ENCODE peak calls at places on chromosomes 7 and 10, in eight cellular contexts. C is fibroblast of the aortic adventitia, Y is cardiac muscle cell, Q is T-helper 1 cell, B is epithelial cell of prostate, W is neural progenitor cell, A is lower lobe of right lung, H is astrocyte of the spinal cord. O is an unnamed sample.

GRCh38 chr10:113788604-113789083 is 37.2 kb downstream of the PLEKHS1 start:
- DNase-seq in C (peak), Y (no peak), Q (no peak), B (peak), W (no peak), A (no peak), H (peak), O (no peak)

GRCh38 chr7:90709501-90710465 is 113.7 kb downstream of the CDK14 start:
- DNase-seq in C (peak), Y (no peak), Q (no peak), B (no peak), W (no peak), A (no peak), H (peak), O (no peak)

GRCh38 chr7:92325850-92326249 is 80.1 kb downstream of the ANKIB1 start:
- DNase-seq in C (peak), Y (peak), Q (no peak), B (no peak), W (no peak), A (no peak), H (no peak), O (no peak)

GRCh38 chr7:101677421-101678137 is 48.5 kb upstream of the MYL10 start:
- DNase-seq in C (no peak), Y (no peak), Q (no peak), B (no peak), W (no peak), A (no peak), H (peak), O (no peak)

GRCh38 chr7:131042269-131043160 is 285.2 kb upstream of the MKLN1 start:
- DNase-seq in C (peak), Y (no peak), Q (peak), B (no peak), W (peak), A (no peak), H (no peak), O (peak)

GRCh38 chr7:138440460-138440859 is 19.6 kb upstream of the TRIM24 start:
- DNase-seq in C (no peak), Y (no peak), Q (no peak), B (no peak), W (no peak), A (no peak), H (no peak), O (no peak)

GRCh38 chr10:34960983-34961382 is 129.2 kb downstream of the CUL2 start:
- DNase-seq in C (peak), Y (peak), Q (no peak), B (no peak), W (no peak), A (no peak), H (peak), O (no peak)

GRCh38 chr7:86664486-86664885 is 20.8 kb downstream of the GRM3 start:
- DNase-seq in C (no peak), Y (no peak), Q (no peak), B (no peak), W (no peak), A (no peak), H (no peak), O (no peak)

GRCh38 chr10:72331575-72332422 is 22.9 kb downstream of the DNAJB12 start:
- DNase-seq in C (peak), Y (peak), Q (peak), B (peak), W (peak), A (peak), H (peak), O (peak)

GRCh38 chr10:49151025-49151445 is 17.2 kb upstream of the FAM170B start:
- DNase-seq in C (no peak), Y (no peak), Q (no peak), B (no peak), W (no peak), A (no peak), H (no peak), O (no peak)

GRCh38 chr7:148104924-148105323 is 485.6 kb upstream of the C7orf33 start:
- DNase-seq in C (no peak), Y (no peak), Q (no peak), B (no peak), W (no peak), A (no peak), H (no peak), O (no peak)

GRCh38 chr7:157431951-157432540 is 95.2 kb downstream of the DNAJB6 start:
- DNase-seq in C (no peak), Y (no peak), Q (no peak), B (no peak), W (no peak), A (peak), H (no peak), O (no peak)

GRCh38 chr7:55043691-55044090 is 24.9 kb downstream of the EGFR start:
- DNase-seq in C (no peak), Y (no peak), Q (no peak), B (no peak), W (no peak), A (no peak), H (no peak), O (no peak)

GRCh38 chr7:8357536-8357935 is 75.9 kb upstream of the NXPH1 start:
- DNase-seq in C (no peak), Y (no peak), Q (no peak), B (no peak), W (no peak), A (no peak), H (no peak), O (no peak)

GRCh38 chr10:132263866-132264265 is 43.9 kb downstream of the STK32C start:
- DNase-seq in C (no peak), Y (no peak), Q (no peak), B (no peak), W (no peak), A (no peak), H (no peak), O (no peak)

GRCh38 chr10:58258977-58259692 is 8.6 kb downstream of the IPMK start:
- DNase-seq in C (no peak), Y (no peak), Q (no peak), B (no peak), W (no peak), A (no peak), H (no peak), O (no peak)

GRCh38 chr10:71090330-71090729 is 122.0 kb upstream of the UNC5B start:
- DNase-seq in C (no peak), Y (no peak), Q (no peak), B (no peak), W (no peak), A (no peak), H (no peak), O (no peak)

GRCh38 chr10:96512524-96512991 is 1.2 kb downstream of the TLL2 start:
- DNase-seq in C (peak), Y (peak), Q (no peak), B (no peak), W (peak), A (no peak), H (peak), O (peak)

GRCh38 chr10:132521466-132522102 is 16.0 kb upstream of the INPP5A start:
- DNase-seq in C (no peak), Y (no peak), Q (no peak), B (no peak), W (no peak), A (peak), H (no peak), O (peak)

GRCh38 chr7:135684134-135684533 is 21.8 kb downstream of the STMP1 start:
- DNase-seq in C (peak), Y (no peak), Q (no peak), B (no peak), W (no peak), A (no peak), H (peak), O (no peak)

GRCh38 chr10:5983813-5984212 is 6.5 kb upstream of the IL15RA start:
- DNase-seq in C (no peak), Y (no peak), Q (no peak), B (no peak), W (no peak), A (no peak), H (no peak), O (no peak)

GRCh38 chr10:120987359-120987758 is 136.2 kb downstream of the WDR11 start:
- DNase-seq in C (no peak), Y (no peak), Q (no peak), B (no peak), W (no peak), A (no peak), H (no peak), O (no peak)

GRCh38 chr7:80324032-80324431 is 187.8 kb downstream of the GNAT3 start:
- DNase-seq in C (peak), Y (no peak), Q (no peak), B (peak), W (no peak), A (no peak), H (peak), O (no peak)

GRCh38 chr10:119616879-119617580 is 20.3 kb upstream of the TIAL1 start:
- DNase-seq in C (peak), Y (peak), Q (no peak), B (no peak), W (no peak), A (no peak), H (no peak), O (peak)

GRCh38 chr7:33048704-33049103 is 13.9 kb downstream of the NT5C3A start:
- DNase-seq in C (no peak), Y (no peak), Q (no peak), B (no peak), W (no peak), A (no peak), H (no peak), O (no peak)

GRCh38 chr7:88449410-88449809 is 142.7 kb upstream of the STEAP4 start:
- DNase-seq in C (no peak), Y (no peak), Q (no peak), B (no peak), W (no peak), A (no peak), H (no peak), O (no peak)

GRCh38 chr10:103712898-103713498 is 142.4 kb downstream of the SH3PXD2A start:
- DNase-seq in C (peak), Y (peak), Q (peak), B (no peak), W (peak), A (peak), H (peak), O (peak)

GRCh38 chr7:2084331-2084730 is 148.4 kb downstream of the MAD1L1 start:
- DNase-seq in C (no peak), Y (no peak), Q (no peak), B (no peak), W (no peak), A (no peak), H (no peak), O (no peak)

GRCh38 chr10:50286517-50286916 is 35.2 kb upstream of the ASAH2 start:
- DNase-seq in C (peak), Y (no peak), Q (no peak), B (no peak), W (no peak), A (no peak), H (no peak), O (no peak)

GRCh38 chr10:94282369-94282768 is 80.4 kb downstream of the NOC3L start:
- DNase-seq in C (no peak), Y (no peak), Q (no peak), B (no peak), W (no peak), A (no peak), H (no peak), O (no peak)

O was measured in WTC11.